ENCODE peak calls at places on chromosomes 12 and 14, in six cellular contexts. V is mesendoderm, G is mesenchymal stem cell, H is pancreas, C is GM23248, L is Peyer's patch. P is an unnamed sample.
A peak's percentile ranks its signal among the peaks of the same experiment; 100 is the strongest.

GRCh38 chr12:3537916-3538690 is 47.1 kb downstream of the PRMT8 start:
- DNase-seq in G (no peak), H (no peak), C (no peak), V (no peak), L (no peak), P (no peak)

GRCh38 chr14:100586520-100587247 is 533 bp downstream of the BEGAIN start:
- DNase-seq in G (no peak), H (no peak), L (peak; percentile 65), V (no peak), C (peak; percentile 49), P (no peak)

GRCh38 chr14:48325486-48325885 is 650.1 kb upstream of the MDGA2 start:
- DNase-seq in L (no peak), C (no peak), V (no peak), G (peak; percentile 76), H (no peak), P (peak; percentile 7)

GRCh38 chr14:69999246-69999645 is 120.0 kb downstream of the SMOC1 start:
- DNase-seq in C (peak; percentile 42), L (no peak), H (peak; percentile 77), V (peak; percentile 60), G (peak; percentile 91), P (peak; percentile 91)

GRCh38 chr14:53613404-53614253 is 343.0 kb downstream of the BMP4 start:
- DNase-seq in V (peak; percentile 40), H (peak; percentile 54), C (no peak), G (peak; percentile 76), L (peak; percentile 76), P (peak; percentile 93)

GRCh38 chr14:99735189-99736135 is 51.4 kb downstream of the CYP46A1 start:
- DNase-seq in G (no peak), L (peak; percentile 31), H (peak; percentile 1), C (no peak), V (no peak), P (no peak)

GRCh38 chr12:25386823-25387134 is 136.1 kb upstream of the KRAS start:
- DNase-seq in C (no peak), G (no peak), L (no peak), V (no peak), H (no peak), P (no peak)

GRCh38 chr14:58785741-58786140 is 148.0 kb downstream of the DACT1 start:
- DNase-seq in H (no peak), L (no peak), G (no peak), V (no peak), C (no peak), P (no peak)

GRCh38 chr14:30961330-30961729 is 64.1 kb upstream of the AP4S1 start:
- DNase-seq in L (no peak), C (no peak), H (no peak), G (no peak), V (no peak), P (no peak)
- H3K4me3 ChIP-seq in L (no peak overlapping the region), C (no peak overlapping the region), H (no peak overlapping the region), G (no peak overlapping the region), V (no peak overlapping the region), P (no peak overlapping the region)

DNA sequence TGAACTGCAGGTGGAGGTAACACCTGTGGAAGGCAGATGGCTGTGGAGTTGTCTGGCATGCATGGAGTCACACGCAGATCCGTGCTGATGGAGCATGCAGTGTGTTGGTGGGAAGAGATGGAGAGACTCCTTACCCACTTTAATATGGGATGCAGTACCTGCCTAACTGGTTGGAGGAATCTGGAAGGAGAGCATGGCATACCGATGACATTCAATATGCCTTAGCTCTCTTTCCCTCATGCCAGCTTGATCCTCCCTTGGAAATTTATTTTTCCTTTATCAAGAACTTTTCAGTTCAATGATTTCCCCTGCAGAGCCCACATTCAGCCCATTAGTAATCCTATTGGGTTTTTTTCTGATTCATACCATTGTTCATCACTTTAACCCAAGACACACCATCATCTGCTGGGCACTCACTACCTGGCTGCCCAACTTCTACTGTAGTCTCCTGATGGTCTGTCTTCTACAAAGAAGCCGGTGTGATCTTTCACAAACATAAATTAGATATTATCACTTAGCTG is 25.9 kb upstream of the NR2C1 start:
- DNase-seq in V (no peak), G (no peak), H (no peak), L (no peak), C (no peak), P (no peak)
- H3K36me3 ChIP-seq in V (peaks cover 8% of the 10 kb centered on the region), G (peaks cover 20% of the 10 kb centered on the region), H (no peaks in the 10 kb centered on the region), L (no peaks in the 10 kb centered on the region), C (no peaks in the 10 kb centered on the region), P (peaks cover 3% of the 10 kb centered on the region)

DNA sequence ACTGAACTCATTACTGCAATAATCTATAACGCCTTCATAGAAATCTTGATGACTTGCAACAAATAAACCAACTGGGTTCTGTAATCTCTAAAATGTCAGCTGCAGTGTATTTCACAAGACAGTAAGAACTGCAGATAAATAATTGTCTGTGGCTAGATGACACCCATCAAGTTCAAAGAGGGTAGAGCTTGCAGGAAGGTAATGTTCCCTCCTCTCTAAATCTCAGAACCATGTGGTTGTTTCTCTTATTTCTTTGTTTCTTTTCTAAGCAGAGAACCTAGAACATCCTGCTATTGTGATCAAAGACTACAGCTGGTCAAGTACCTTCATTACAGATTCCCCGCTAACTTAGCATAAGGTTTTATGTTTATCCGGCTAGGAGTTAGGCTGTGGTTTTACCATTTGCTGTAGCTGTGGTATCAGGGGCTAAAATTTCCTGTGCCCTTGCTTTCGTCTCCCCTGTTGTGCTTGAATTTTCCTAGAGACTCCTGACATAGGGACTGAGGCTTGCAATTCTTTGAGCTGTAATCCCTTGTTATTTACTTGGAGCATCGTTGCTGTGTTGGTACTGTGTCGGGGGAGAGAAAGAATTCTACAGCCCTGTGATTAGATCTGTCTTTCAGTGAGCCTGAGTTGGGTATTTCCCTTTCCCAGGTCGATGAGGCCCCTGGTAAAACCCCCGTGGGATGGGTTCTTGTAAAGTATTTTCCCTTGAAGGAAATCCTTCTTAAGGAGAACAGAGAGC is 253.1 kb upstream of the BTG1 start:
- DNase-seq in L (no peak), V (peak; percentile 41), C (no peak), G (no peak), H (no peak), P (no peak)
- H3K4me3 ChIP-seq in L (no peak overlapping the region), V (no peak overlapping the region), C (no peak overlapping the region), G (no peak overlapping the region), H (no peak overlapping the region), P (no peak overlapping the region)

GRCh38 chr12:910416-910815 is 39.1 kb downstream of the RAD52 start:
- DNase-seq in V (no peak), C (no peak), H (no peak), G (no peak), L (no peak), P (no peak)

GRCh38 chr12:912466-913235 is 36.8 kb downstream of the RAD52 start:
- DNase-seq in C (no peak), H (no peak), G (no peak), V (no peak), L (no peak), P (no peak)

GRCh38 chr12:911191-911826 is 38.2 kb downstream of the RAD52 start:
- DNase-seq in L (no peak), G (no peak), H (no peak), V (no peak), C (no peak), P (no peak)

GRCh38 chr12:906077-906585 is 43.4 kb downstream of the RAD52 start:
- DNase-seq in V (no peak), G (no peak), L (no peak), C (no peak), H (no peak), P (no peak)

DNA sequence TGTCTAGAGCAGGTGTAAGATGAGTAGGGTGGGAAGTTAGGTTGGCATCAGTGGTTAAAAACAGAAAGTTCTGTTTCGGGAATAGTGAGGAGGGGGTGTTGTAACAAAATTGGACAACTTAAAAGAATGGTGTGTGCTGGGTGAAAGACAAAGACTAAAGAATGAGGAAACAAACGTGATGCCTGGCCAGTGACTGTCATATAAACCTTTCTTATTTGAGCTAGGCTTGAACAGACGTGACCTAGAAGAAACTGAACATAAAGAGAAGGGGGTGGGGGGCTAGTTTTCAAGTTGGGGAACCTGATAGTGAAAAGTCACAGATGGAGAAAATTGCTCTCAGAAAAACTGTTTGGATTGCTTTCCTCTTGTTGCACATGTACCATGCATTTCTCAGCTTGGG is 39.6 kb downstream of the RAD52 start:
- DNase-seq in V (no peak), H (no peak), L (no peak), C (no peak), G (no peak), P (no peak)
- H3K36me3 ChIP-seq in V (peaks cover 14% of the 10 kb centered on the region), H (no peaks in the 10 kb centered on the region), L (no peaks in the 10 kb centered on the region), C (peaks cover 70% of the 10 kb centered on the region), G (peaks cover 28% of the 10 kb centered on the region), P (peaks cover 4% of the 10 kb centered on the region)

GRCh38 chr12:54001283-54002187 is 1.6 kb downstream of the HOXC9 start:
- DNase-seq in L (no peak), H (no peak), G (no peak), V (no peak), C (no peak), P (no peak)
- H3K4me3 ChIP-seq in L (no peak overlapping the region), H (no peak overlapping the region), G (peak overlapping the region; percentile 71), V (no peak overlapping the region), C (no peak overlapping the region), P (peak overlapping the region; percentile 62)

DNA sequence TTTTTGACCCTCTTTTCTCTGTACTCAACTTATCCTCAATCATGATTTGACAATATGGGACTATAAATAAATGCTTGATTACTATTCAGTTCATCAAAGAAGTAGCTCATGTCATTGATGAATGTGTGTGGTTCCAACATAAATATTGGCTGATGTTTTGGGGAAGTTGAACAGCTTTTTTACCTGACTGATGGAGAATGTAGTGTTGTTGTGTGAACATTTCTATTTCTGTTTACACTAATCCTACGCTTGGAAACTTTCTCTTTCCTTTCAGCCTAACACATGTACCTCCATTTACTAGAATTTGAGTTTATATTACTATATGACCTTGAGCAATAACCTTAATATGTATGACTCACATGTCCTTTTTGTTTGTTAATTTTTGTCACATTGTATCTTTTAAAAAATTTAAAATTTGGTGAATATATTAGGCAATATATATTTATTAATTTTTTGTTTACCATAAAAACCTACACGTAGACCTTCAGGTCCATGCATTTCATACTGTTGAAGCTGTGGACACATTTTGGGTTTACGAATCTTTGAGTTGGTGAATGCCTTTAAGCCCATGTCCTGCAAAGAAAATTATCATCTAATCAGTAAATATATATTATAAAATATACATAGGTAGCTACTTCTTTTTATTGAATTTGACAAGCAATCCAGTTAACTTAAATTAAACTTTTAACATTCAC is 21.1 kb downstream of the A2M start:
- DNase-seq in L (no peak), H (no peak), C (no peak), G (no peak), V (no peak), P (no peak)
- H3K36me3 ChIP-seq in L (no peaks in the 10 kb centered on the region), H (no peaks in the 10 kb centered on the region), C (no peaks in the 10 kb centered on the region), G (no peaks in the 10 kb centered on the region), V (no peaks in the 10 kb centered on the region), P (no peaks in the 10 kb centered on the region)